ENCODE peak calls at places on chromosomes 4 and X, in six cellular contexts. B is cardiac fibroblast, L is brain microvascular endothelial cell, O is Caco-2, V is fibroblast of lung, U is tibial artery. T is an unnamed sample.

GRCh38 chrX:134186362-134187121 is 50.4 kb upstream of the CCDC160 start:
- DNase-seq in B (no peak), L (no peak), O (no peak), V (no peak), U (no peak), T (peak)

GRCh38 chr4:4559596-4559995 is 17.7 kb upstream of the STX18 start:
- DNase-seq in B (no peak), L (peak), O (no peak), V (no peak), U (no peak), T (no peak)

GRCh38 chr4:128481752-128482480 is 194.3 kb upstream of the PGRMC2 start:
- DNase-seq in B (no peak), L (no peak), O (no peak), V (no peak), U (no peak), T (no peak)

GRCh38 chr4:41456559-41457101 is 81.3 kb upstream of the LIMCH1 start:
- DNase-seq in B (no peak), L (no peak), O (no peak), V (no peak), U (no peak), T (no peak)

GRCh38 chr4:119286377-119287002 is 35.4 kb downstream of the FABP2 start:
- DNase-seq in B (peak), L (peak), O (no peak), V (peak), U (no peak), T (peak)

GRCh38 chr4:177235026-177235425 is 74.6 kb upstream of the NEIL3 start:
- DNase-seq in B (peak), L (peak), O (no peak), V (peak), U (no peak), T (no peak)

GRCh38 chr4:77697860-77698599 is 92.4 kb downstream of the CXCL13 start:
- DNase-seq in B (peak), L (peak), O (peak), V (peak), U (no peak), T (peak)

GRCh38 chr4:3257125-3257690 is 8.2 kb downstream of the MSANTD1 start:
- DNase-seq in B (no peak), L (no peak), O (no peak), V (no peak), U (peak), T (no peak)

GRCh38 chrX:48102874-48103374 is 27.5 kb upstream of the SPACA5B start:
- DNase-seq in B (no peak), L (no peak), O (no peak), V (no peak), U (no peak), T (no peak)

GRCh38 chrX:27731962-27732361 is 75.8 kb upstream of the MAGEB10 start:
- DNase-seq in B (no peak), L (no peak), O (no peak), V (no peak), U (no peak), T (no peak)

GRCh38 chr4:113145519-113146291 is 96.3 kb downstream of the ANK2 start:
- DNase-seq in B (no peak), L (no peak), O (no peak), V (no peak), U (no peak), T (peak)

GRCh38 chr4:70632028-70632427 is 3.5 kb downstream of the ENAM start:
- DNase-seq in B (peak), L (no peak), O (no peak), V (peak), U (no peak), T (no peak)

GRCh38 chrX:150933945-150934350 is 35.5 kb upstream of the CD99L2 start:
- DNase-seq in B (no peak), L (no peak), O (no peak), V (peak), U (no peak), T (no peak)

GRCh38 chr4:1258457-1258856 is 9.5 kb upstream of the CTBP1 start:
- DNase-seq in B (no peak), L (no peak), O (no peak), V (no peak), U (no peak), T (no peak)

GRCh38 chrX:131795442-131796229 is 227.5 kb upstream of the STK26 start:
- DNase-seq in B (no peak), L (no peak), O (no peak), V (no peak), U (no peak), T (no peak)

GRCh38 chrX:131792789-131793462 is 230.2 kb upstream of the STK26 start:
- DNase-seq in B (no peak), L (peak), O (no peak), V (no peak), U (no peak), T (no peak)

GRCh38 chrX:131789664-131790063 is 233.4 kb upstream of the STK26 start:
- DNase-seq in B (no peak), L (no peak), O (no peak), V (no peak), U (no peak), T (no peak)

GRCh38 chrX:131792356-131792749 is 230.7 kb upstream of the STK26 start:
- DNase-seq in B (no peak), L (peak), O (no peak), V (no peak), U (no peak), T (no peak)

GRCh38 chrX:131791608-131792355 is 231.3 kb upstream of the STK26 start:
- DNase-seq in B (no peak), L (no peak), O (no peak), V (no peak), U (no peak), T (no peak)
- H3K4me3 ChIP-seq in B (no peak), L (peak), O (no peak), V (peak), U (no peak), T (no peak)

GRCh38 chr4:186844059-186844681 is 120.5 kb upstream of the FAT1 start:
- DNase-seq in B (peak), L (peak), O (no peak), V (peak), U (peak), T (no peak)
- H3K4me3 ChIP-seq in B (no peak), L (no peak), O (no peak), V (peak), U (peak), T (no peak)

DNA sequence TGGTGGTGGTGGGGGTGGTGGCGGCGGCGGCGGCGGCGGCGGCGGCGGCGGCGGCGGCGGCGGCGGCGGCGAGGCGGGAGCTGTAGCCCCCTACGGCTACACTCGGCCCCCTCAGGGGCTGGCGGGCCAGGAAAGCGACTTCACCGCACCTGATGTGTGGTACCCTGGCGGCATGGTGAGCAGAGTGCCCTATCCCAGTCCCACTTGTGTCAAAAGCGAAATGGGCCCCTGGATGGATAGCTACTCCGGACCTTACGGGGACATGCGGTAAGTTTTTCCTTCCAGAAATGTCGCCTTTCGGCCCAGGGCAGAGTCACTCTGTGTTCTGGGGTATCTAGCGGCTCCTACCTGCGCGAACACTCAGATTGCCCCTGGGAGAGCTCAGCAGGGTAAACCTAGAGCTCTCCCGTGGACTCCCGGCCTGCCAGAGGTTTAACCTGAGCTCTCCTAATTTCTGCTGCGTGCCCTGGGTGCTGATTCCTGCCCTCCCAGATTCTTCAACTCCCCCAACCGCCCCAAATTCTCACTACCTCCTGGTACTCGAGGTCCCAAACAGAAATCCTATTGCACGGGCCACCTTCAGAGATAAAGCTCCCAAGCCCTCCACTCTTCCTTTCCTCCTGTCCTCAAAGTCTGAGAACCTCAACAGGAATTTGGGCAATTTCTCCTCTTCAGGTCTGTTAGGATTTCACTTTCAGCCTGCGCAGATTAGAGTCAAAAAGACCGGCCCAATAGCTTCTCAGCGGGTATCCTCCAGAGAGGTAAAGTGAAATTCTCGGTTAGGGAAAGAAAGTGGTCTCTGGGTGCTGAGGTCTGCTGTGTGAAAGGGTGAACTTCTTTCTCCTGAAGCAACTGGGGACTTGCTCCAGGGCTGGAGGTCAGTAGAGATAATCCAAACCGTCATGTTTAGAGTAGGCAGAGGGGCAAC is 2.9 kb downstream of the AR start:
- DNase-seq in B (no peak), L (no peak), O (no peak), V (no peak), U (no peak), T (no peak)
- H3K4me3 ChIP-seq in B (peak), L (peak), O (no peak), V (peak), U (peak), T (no peak)

GRCh38 chrX:78109458-78109857 is 5.4 kb downstream of the PGK1 start:
- DNase-seq in B (no peak), L (no peak), O (no peak), V (no peak), U (no peak), T (no peak)
- H3K4me3 ChIP-seq in B (no peak), L (no peak), O (no peak), V (no peak), U (no peak), T (no peak)

DNA sequence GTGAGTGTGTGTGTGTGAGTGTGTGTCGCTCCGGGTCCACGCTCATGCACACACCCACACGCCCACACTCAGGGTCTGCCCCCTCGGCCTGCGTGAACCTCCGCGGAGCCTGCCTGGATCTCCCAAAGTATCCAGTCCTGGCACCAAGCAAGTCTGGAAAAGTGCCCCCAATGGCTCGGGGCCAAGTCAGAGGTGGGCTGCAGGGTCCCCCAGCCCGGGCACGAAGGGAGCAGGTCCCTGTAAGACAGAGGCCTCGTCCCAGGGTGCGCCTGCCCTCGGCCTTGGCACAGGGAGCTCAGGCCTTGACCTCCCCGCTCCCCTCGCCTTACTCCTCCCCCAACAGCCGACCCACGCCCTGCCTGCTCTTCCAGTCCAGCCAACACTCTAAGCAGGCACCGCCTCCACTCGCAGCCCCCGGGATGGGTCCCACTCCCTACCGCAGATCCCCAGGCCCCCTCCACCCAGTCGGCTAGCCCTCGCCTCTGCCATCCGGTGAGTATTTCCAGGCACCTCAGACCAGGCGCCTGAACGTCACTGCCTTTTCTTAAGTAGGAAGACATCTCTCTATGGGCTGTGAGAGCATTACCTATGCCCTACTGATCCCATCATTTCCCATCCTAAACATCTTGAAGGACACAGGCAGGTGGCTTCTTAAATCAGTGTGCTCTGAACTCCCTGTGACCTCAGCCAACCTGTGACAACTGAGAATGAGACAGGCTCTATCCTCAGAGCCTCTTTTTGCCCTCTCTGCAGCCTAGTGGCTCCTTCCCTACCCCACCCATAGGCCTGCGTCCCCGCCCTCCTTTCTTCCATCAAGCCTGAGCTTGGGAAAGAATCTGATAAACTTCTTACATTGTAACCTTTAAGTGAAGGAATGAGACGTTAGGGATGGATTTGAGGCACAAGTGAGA is 704 bp downstream of the FAM114A1 start:
- DNase-seq in B (peak), L (no peak), O (no peak), V (peak), U (peak), T (no peak)
- H3K4me3 ChIP-seq in B (peak), L (peak), O (peak), V (peak), U (peak), T (no peak)

GRCh38 chr4:110107868-110108267 is 90.5 kb downstream of the ELOVL6 start:
- DNase-seq in B (peak), L (no peak), O (peak), V (no peak), U (no peak), T (no peak)
- H3K4me3 ChIP-seq in B (no peak), L (no peak), O (no peak), V (no peak), U (no peak), T (no peak)

GRCh38 chrX:102745513-102746133 is 25.1 kb downstream of the GPRASP3 start:
- DNase-seq in B (no peak), L (no peak), O (no peak), V (no peak), U (no peak), T (no peak)
- H3K4me3 ChIP-seq in B (peak), L (peak), O (no peak), V (peak), U (peak), T (no peak)

DNA sequence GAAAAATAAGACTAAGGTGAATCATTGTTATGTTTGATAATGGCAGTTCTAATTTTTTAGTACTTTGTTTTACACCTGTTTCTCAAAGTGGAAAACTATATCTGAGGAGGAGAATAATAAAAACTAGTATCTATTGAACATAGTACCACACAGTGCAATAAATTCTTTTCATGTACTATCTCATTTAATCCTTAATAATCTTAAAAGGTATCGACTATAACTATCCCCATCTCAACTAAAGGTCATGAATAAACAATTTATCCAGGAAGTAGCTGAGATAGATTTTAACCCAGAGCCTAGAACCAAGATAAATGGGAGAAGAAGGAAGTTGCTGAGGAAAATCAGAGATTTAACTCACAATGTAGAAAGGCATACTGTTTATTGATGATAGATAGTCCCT is 2.5 kb downstream of the CHIC2 start:
- DNase-seq in B (no peak), L (no peak), O (no peak), V (no peak), U (no peak), T (no peak)
- H3K4me3 ChIP-seq in B (peak), L (peak), O (no peak), V (peak), U (peak), T (no peak)